ENCODE peak calls at places on chromosome X, in four cellular contexts. T, A, N and W are unnamed samples.

GRCh38 chrX:139167282-139167681 is 363.3 kb upstream of the F9 start:
- DNase-seq in T (no peak), A (no peak), N (no peak), W (no peak)

GRCh38 chrX:73127700-73128241 is 48.5 kb upstream of the PABPC1L2A start:
- DNase-seq in T (no peak), A (peak; percentile 11), N (no peak), W (no peak)

GRCh38 chrX:85052636-85053343 is 49.1 kb downstream of the APOOL start:
- DNase-seq in T (peak; percentile 14), A (no peak), N (no peak), W (no peak)

GRCh38 chrX:45822124-45822523 is 621.4 kb upstream of the DIPK2B start:
- DNase-seq in T (no peak), A (no peak), N (no peak), W (no peak)

GRCh38 chrX:135086197-135086854 is 34.0 kb downstream of the ETDB start:
- DNase-seq in T (peak; percentile 45), A (no peak), N (no peak), W (peak; percentile 65)

GRCh38 chrX:119552508-119552907 is 12.7 kb downstream of the STEEP1 start:
- DNase-seq in T (peak; percentile 18), A (no peak), N (no peak), W (no peak)

GRCh38 chrX:26958261-26958660 is 504.9 kb downstream of the PPP4R3C start:
- DNase-seq in T (no peak), A (no peak), N (no peak), W (no peak)

GRCh38 chrX:20531667-20532066 is 265.0 kb upstream of the RPS6KA3 start:
- DNase-seq in T (no peak), A (no peak), N (no peak), W (no peak)

GRCh38 chrX:25204182-25204581 is 188.4 kb upstream of the ARX start:
- DNase-seq in T (no peak), A (no peak), N (no peak), W (no peak)

GRCh38 chrX:155997436-155997835 is at the start of gene IL9R:
- DNase-seq in T (no peak), A (no peak), N (no peak), W (peak; percentile 48)

GRCh38 chrX:13119386-13119785 is 75.0 kb upstream of the FAM9C start:
- DNase-seq in T (peak; percentile 50), A (no peak), N (no peak), W (no peak)

GRCh38 chrX:9135901-9136510 is 102.1 kb upstream of the FAM9B start:
- DNase-seq in T (no peak), A (no peak), N (no peak), W (no peak)

GRCh38 chrX:134622056-134622812 is 36.0 kb downstream of the PLAC1 start:
- DNase-seq in T (peak; percentile 76), A (no peak), N (no peak), W (peak; percentile 69)

GRCh38 chrX:131521824-131522223 is 22.1 kb upstream of the OR13H1 start:
- DNase-seq in T (no peak), A (no peak), N (no peak), W (no peak)

GRCh38 chrX:110951472-110952269 is 144.3 kb upstream of the PAK3 start:
- DNase-seq in T (no peak), A (no peak), N (no peak), W (no peak)

GRCh38 chrX:75230296-75230695 is 43.6 kb upstream of the UPRT start:
- DNase-seq in T (no peak), A (no peak), N (no peak), W (peak; percentile 21)

GRCh38 chrX:1261285-1261684 is 7.3 kb upstream of the CSF2RA start:
- DNase-seq in T (no peak), A (no peak), N (no peak), W (no peak)

GRCh38 chrX:48487362-48487785 is 11.4 kb downstream of the FTSJ1 start:
- DNase-seq in T (peak; percentile 97), A (no peak), N (no peak), W (no peak)

GRCh38 chrX:113399501-113400192 is 559.0 kb upstream of the AMOT start:
- DNase-seq in T (no peak), A (no peak), N (no peak), W (no peak)

GRCh38 chrX:21747523-21747922 is 10.4 kb downstream of the SMPX start:
- DNase-seq in T (no peak), A (no peak), N (no peak), W (no peak)

GRCh38 chrX:14936561-14936960 is 63.3 kb downstream of the MOSPD2 start:
- DNase-seq in T (peak; percentile 62), A (peak; percentile 35), N (no peak), W (no peak)

GRCh38 chrX:68429216-68429615 is 4.1 kb downstream of the OPHN1 start:
- DNase-seq in T (peak; percentile 51), A (no peak), N (no peak), W (no peak)

GRCh38 chrX:97628807-97629596 is 745.3 kb downstream of the RPA4 start:
- DNase-seq in T (no peak), A (no peak), N (no peak), W (no peak)

GRCh38 chrX:56728321-56728720 is 722 bp upstream of the NBDY start:
- DNase-seq in T (no peak), A (no peak), N (no peak), W (peak; percentile 8)

GRCh38 chrX:120797201-120797938 is 78.3 kb downstream of the CT47B1 start:
- DNase-seq in T (no peak), A (no peak), N (no peak), W (no peak)

GRCh38 chrX:50629774-50630173 is 159.1 kb upstream of the DGKK start:
- DNase-seq in T (no peak), A (no peak), N (no peak), W (no peak)

DNA sequence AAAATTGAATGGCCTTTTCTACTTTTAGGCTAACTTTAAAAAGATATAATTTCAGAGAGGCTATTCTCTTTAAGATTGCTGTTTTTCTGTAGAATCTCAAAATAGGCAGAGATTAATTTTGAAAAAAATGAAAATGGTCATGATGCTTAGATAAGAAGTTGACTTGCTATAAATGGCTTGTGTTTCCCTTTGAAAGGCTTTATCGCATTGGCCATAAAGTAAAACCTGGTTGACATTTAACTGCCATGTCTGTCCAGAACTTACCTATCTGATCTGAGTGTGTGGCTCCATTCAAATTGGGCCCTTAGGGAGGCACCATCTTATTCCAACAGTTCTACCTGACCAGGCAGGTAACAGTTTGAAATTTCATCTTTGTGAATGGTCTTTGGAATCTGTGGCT is 56.1 kb downstream of the AFF2 start:
- DNase-seq in T (no peak), A (no peak), N (no peak), W (no peak)
- H3K4me3 ChIP-seq in T (no peak overlapping the region), A (no peak overlapping the region), N (no peak overlapping the region), W (no peak overlapping the region)

GRCh38 chrX:70979136-70979762 is 48.4 kb upstream of the SLC7A3 start:
- DNase-seq in T (peak; percentile 55), A (no peak), N (no peak), W (peak; percentile 10)
- TF ChIP-seq CTCF in T (peak; percentile 68), A (peak; percentile 9), N (no peak), W (peak; percentile 34)

GRCh38 chrX:154458954-154459829 is 1.1 kb downstream of the PLXNA3 start:
- DNase-seq in T (no peak), A (no peak), N (no peak), W (no peak)
- H3K4me3 ChIP-seq in T (peak overlapping the region; percentile 71), A (peak overlapping the region; percentile 47), N (no peak overlapping the region), W (peak overlapping the region; percentile 71)

GRCh38 chrX:43953218-43953617 is 20.0 kb downstream of the NDP start:
- DNase-seq in T (no peak), A (no peak), N (no peak), W (no peak)

DNA sequence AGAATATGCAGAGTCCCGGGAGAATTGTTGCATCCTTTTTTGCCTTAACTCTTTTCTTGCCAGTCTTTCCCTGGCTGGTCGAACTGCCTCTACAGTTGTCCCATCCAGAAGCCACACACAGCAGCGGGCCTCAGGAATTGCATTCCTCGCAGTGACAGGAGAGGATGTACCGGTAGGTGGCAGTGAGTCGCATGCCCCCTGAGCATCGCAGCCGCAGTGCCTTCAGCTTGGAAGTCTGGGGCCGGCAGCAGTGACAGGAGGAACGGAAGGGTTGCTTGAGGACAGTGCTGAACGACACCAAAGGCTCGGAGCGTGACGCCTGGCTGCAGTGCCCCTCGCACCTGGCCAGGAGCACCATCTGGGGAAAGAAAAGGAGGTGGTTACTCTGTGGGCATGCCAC is 23.5 kb downstream of the NDP start:
- DNase-seq in T (no peak), A (no peak), N (peak; percentile 66), W (peak; percentile 19)
- TF ChIP-seq CTCF in T (peak; percentile 64), A (no peak), N (peak; percentile 22), W (peak; percentile 33)

DNA sequence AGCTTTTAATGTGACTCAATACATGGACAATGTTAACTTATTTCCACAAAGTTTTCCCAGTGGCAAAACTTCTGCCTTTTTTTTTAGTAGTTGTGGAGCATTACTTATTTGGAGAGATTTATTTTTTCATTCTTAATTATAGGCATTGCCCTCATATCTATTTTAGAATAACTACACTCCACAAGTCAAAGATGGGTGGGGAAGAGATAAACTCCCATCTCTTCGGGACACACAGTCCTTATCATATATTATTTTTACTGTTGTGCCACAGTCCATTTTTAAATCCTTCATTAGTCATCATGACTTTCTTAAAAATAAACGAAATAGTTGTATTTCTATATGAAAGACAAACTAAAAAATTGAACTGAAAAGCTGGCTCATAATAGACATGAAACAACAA is 1.2 kb downstream of the DMD start:
- DNase-seq in T (no peak), A (no peak), N (no peak), W (no peak)
- H3K4me3 ChIP-seq in T (peak overlapping the region; percentile 55), A (peak overlapping the region; percentile 24), N (no peak overlapping the region), W (no peak overlapping the region)

GRCh38 chrX:53088136-53088974 is 5.6 kb upstream of the KANTR start:
- DNase-seq in T (peak; percentile 73), A (peak; percentile 90), N (peak; percentile 79), W (no peak)
- TF ChIP-seq CTCF in T (no peak), A (no peak), N (no peak), W (no peak)

DNA sequence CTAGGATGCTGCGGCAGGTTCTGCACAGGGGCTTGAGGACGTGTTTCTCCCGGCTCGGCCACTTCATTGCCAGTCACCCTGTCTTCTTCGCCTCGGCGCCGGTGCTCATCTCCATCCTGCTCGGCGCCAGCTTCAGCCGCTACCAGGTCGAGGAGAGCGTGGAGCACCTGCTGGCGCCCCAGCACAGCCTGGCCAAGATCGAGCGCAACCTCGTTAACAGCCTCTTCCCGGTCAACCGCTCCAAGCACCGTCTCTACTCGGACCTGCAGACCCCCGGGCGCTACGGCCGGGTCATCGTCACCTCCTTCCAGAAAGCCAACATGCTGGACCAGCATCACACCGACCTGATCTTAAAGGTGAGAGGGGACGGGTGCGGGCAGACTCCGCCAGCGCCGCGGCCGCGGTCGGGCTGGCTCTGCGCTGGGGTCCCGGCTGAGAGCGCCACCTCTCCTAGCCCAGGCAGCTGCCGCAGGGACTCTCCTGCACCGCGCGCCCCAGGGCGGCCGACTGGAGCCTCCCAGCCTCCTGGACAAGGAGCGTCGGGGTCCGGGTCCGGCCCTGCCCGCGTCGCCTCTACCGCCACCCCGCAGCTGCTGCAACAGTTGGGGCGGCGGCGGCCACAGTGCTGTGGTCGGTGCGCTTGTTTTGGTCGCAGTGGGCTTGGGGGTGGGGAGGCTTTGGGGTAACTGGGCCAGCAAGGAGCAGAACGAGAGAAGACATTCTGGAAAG is 386 bp downstream of the PTCHD1 start:
- DNase-seq in T (no peak), A (no peak), N (peak; percentile 63), W (no peak)
- H3K4me3 ChIP-seq in T (no peak overlapping the region), A (peak overlapping the region; percentile 37), N (no peak overlapping the region), W (no peak overlapping the region)